ENCODE peak calls at places on chromosome 15, in six cellular contexts. M is esophagus squamous epithelium, W is tibial artery, Q is thyroid gland, V is adrenal gland, S is colonic mucosa. O is an unnamed sample. For H3K9me3, the result is how much of the 10 kb centered on the place peaks cover.

GRCh38 chr15:33860749-33861148 is 107.5 kb upstream of the CHRM5 start:
- DNase-seq in S (no peak), W (no peak), Q (no peak), M (no peak), V (no peak), O (no peak)

GRCh38 chr15:31136016-31136415 is 34.5 kb upstream of the TRPM1 start:
- DNase-seq in Q (no peak), M (no peak), S (no peak), V (no peak), W (no peak), O (no peak)

GRCh38 chr15:39801641-39802309 is 19.1 kb upstream of the FSIP1 start:
- DNase-seq in Q (peak), M (no peak), V (no peak), S (peak), W (no peak), O (no peak)

GRCh38 chr15:59699810-59700431 is 10.8 kb upstream of the BNIP2 start:
- DNase-seq in Q (no peak), M (no peak), S (no peak), W (no peak), V (no peak), O (no peak)

GRCh38 chr15:39172380-39173281 is 408.2 kb upstream of the THBS1 start:
- DNase-seq in Q (peak), V (peak), S (no peak), W (no peak), M (no peak), O (no peak)

GRCh38 chr15:99454941-99455795 is 110.6 kb upstream of the MEF2A start:
- DNase-seq in Q (peak), S (no peak), W (peak), M (no peak), V (peak), O (peak)

GRCh38 chr15:95558131-95558530 is 772.4 kb upstream of the NR2F2 start:
- DNase-seq in M (no peak), V (no peak), Q (no peak), S (no peak), W (no peak), O (no peak)

GRCh38 chr15:41577863-41578735 is 19.1 kb downstream of the TYRO3 start:
- DNase-seq in V (no peak), W (no peak), Q (no peak), S (no peak), M (no peak), O (no peak)

GRCh38 chr15:65246026-65246714 is 34.9 kb upstream of the CILP start:
- DNase-seq in Q (no peak), S (no peak), V (no peak), M (no peak), W (no peak), O (no peak)

GRCh38 chr15:48868018-48868417 is 9.9 kb upstream of the EID1 start:
- DNase-seq in V (no peak), S (no peak), W (no peak), M (no peak), Q (no peak), O (no peak)

GRCh38 chr15:43872416-43873020 is 45.7 kb downstream of the WDR76 start:
- DNase-seq in M (no peak), W (no peak), S (peak), Q (peak), V (peak), O (no peak)

GRCh38 chr15:64985382-64986033 is 4.2 kb downstream of the SPG21 start:
- DNase-seq in V (no peak), S (peak), M (no peak), W (no peak), Q (no peak), O (no peak)

GRCh38 chr15:75200765-75201608 is 695 bp upstream of the C15orf39 start:
- DNase-seq in S (peak), W (no peak), Q (peak), V (no peak), M (no peak), O (no peak)

GRCh38 chr15:91196768-91197167 is 96.7 kb downstream of the SV2B start:
- DNase-seq in V (no peak), S (no peak), Q (no peak), W (no peak), M (no peak), O (no peak)

GRCh38 chr15:74958320-74958907 is 1.8 kb upstream of the RPP25 start:
- DNase-seq in S (peak), W (peak), V (peak), M (no peak), Q (peak), O (peak)

GRCh38 chr15:74406992-74407705 is 26.6 kb downstream of the SEMA7A start:
- DNase-seq in V (no peak), W (no peak), M (no peak), S (no peak), Q (no peak), O (no peak)

GRCh38 chr15:31295660-31296059 is 31.0 kb upstream of the KLF13 start:
- DNase-seq in M (no peak), Q (no peak), V (peak), W (no peak), S (no peak), O (no peak)

GRCh38 chr15:73941871-73942635 is 15.8 kb downstream of the LOXL1 start:
- DNase-seq in W (no peak), S (no peak), Q (no peak), V (no peak), M (no peak), O (peak)

GRCh38 chr15:81950841-81951414 is 94.9 kb downstream of the MEX3B start:
- DNase-seq in W (no peak), Q (no peak), S (no peak), V (no peak), M (no peak), O (no peak)

GRCh38 chr15:58627046-58627445 is 122.5 kb downstream of the ADAM10 start:
- DNase-seq in V (no peak), S (no peak), W (no peak), M (no peak), Q (no peak), O (no peak)

GRCh38 chr15:58629625-58630024 is 119.9 kb downstream of the ADAM10 start:
- DNase-seq in W (no peak), Q (peak), S (no peak), V (no peak), M (no peak), O (no peak)

GRCh38 chr15:58626378-58626777 is 123.1 kb downstream of the ADAM10 start:
- DNase-seq in S (no peak), M (no peak), Q (no peak), V (no peak), W (no peak), O (no peak)

GRCh38 chr15:58627706-58628105 is 121.8 kb downstream of the ADAM10 start:
- DNase-seq in Q (no peak), S (no peak), M (no peak), W (no peak), V (no peak), O (no peak)

GRCh38 chr15:58628206-58629057 is 121.1 kb downstream of the ADAM10 start:
- DNase-seq in M (no peak), V (no peak), S (no peak), W (no peak), Q (no peak), O (no peak)
- H3K4me3 ChIP-seq in M (peak), V (peak), S (no peak), W (peak), Q (no peak), O (peak)

DNA sequence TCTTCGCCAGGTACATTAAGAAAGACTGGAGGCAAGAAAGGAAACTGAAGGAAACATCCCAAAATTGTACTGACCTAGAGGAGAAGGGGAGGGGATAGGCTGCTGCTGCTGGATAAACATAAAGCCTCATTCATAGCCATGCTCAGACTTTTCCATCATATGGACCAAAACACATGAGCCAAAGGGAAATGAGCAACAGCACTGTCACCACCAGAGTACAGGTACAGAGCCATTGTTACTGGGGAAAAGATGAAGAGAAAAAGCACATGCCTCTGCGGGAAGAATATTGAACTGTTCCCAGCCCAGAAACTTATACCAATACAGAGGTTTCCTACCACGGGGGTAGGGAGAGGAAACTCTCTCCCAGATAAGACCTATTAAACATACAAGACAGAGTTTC is 861.9 kb downstream of the NTRK3 start:
- DNase-seq in W (no peak), S (no peak), Q (no peak), V (no peak), M (no peak), O (no peak)
- H3K9me3 ChIP-seq in W (under half), S (under half), Q (under half), V (under half), M (under half), O (under half)

GRCh38 chr15:45993072-45993471 is 358.2 kb downstream of the SQOR start:
- DNase-seq in V (no peak), W (no peak), M (no peak), Q (no peak), S (no peak), O (no peak)

GRCh38 chr15:45995800-45996199 is 361.0 kb downstream of the SQOR start:
- DNase-seq in S (no peak), M (no peak), Q (no peak), W (no peak), V (no peak), O (no peak)

GRCh38 chr15:45991863-45992262 is 357.0 kb downstream of the SQOR start:
- DNase-seq in V (no peak), M (no peak), W (no peak), S (peak), Q (no peak), O (no peak)

GRCh38 chr15:45993508-45993907 is 358.7 kb downstream of the SQOR start:
- DNase-seq in W (no peak), S (no peak), V (no peak), Q (no peak), M (no peak), O (no peak)
- TF ChIP-seq CTCF in W (no peak), S (no peak), V (no peak), Q (no peak), M (no peak), O (no peak)

GRCh38 chr15:55990986-55991385 is 2.4 kb downstream of the NEDD4 start:
- DNase-seq in V (no peak), W (no peak), Q (no peak), S (no peak), M (no peak), O (no peak)

GRCh38 chr15:55992769-55993110 is 672 bp downstream of the NEDD4 start:
- DNase-seq in Q (no peak), M (no peak), W (no peak), S (no peak), V (no peak), O (no peak)

GRCh38 chr15:55991841-55992768 is 1.3 kb downstream of the NEDD4 start:
- DNase-seq in Q (no peak), W (no peak), S (no peak), M (no peak), V (no peak), O (no peak)

GRCh38 chr15:55993111-55993803 is at the start of gene NEDD4:
- DNase-seq in V (peak), W (peak), S (peak), M (peak), Q (peak), O (peak)

GRCh38 chr15:55993804-55994539 is 560 bp upstream of the NEDD4 start:
- DNase-seq in W (no peak), M (no peak), V (peak), Q (no peak), S (no peak), O (no peak)
- H3K4me3 ChIP-seq in W (peak), M (peak), V (peak), Q (peak), S (peak), O (peak)

GRCh38 chr15:100588638-100589242 is 13.2 kb downstream of the LINS1 start:
- DNase-seq in W (no peak), Q (no peak), M (no peak), S (no peak), V (no peak), O (no peak)
- H3K9me3 ChIP-seq in W (under half), Q (under half), M (under half), S (under half), V (under half), O (under half)

DNA sequence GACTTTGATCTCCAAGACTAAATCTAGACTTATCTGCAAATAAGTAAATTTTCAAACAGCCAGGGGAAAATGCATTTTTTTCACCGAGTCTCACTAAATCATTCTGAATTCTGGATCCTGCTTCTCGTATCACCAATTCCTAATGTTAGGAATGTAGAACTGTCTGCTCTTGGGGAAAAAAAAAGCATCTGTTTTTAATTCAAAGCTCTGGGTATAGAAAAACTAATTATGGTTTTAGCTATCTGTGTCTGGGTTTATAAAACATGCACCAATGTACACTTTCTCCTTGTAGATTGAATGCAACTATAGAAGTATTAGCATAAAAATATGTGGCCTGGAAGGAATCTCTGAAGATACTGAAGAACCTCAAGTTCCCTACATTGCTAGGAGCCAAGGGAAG is 4.8 kb upstream of the CDAN1 start:
- DNase-seq in M (no peak), V (no peak), W (no peak), Q (no peak), S (no peak), O (no peak)
- TF ChIP-seq CTCF in M (no peak), V (no peak), W (no peak), Q (no peak), S (no peak), O (no peak)

DNA sequence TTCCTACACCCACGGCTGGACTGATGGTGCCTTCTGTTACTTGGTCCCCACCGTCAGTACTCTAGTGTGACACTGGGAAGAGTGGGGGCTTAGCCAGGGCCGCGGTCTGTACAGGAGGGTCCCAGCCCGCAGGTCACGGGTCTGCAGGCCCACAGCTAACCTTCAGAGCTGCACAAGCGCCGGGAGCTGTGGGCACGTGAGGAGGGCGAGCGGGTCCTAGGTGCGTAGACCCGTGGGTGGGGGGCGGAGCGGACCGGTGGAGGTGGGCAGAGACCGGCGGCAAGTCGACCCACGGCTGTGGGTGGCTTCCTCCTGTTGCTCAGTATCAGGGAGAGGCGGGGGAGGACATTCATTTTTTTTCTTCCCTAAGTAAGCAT is 1.2 kb downstream of the TNFAIP8L3 start:
- DNase-seq in W (no peak), V (no peak), S (no peak), Q (no peak), M (no peak), O (no peak)
- H3K4me3 ChIP-seq in W (peak), V (peak), S (peak), Q (peak), M (peak), O (peak)

GRCh38 chr15:97346221-97346620 is 614.3 kb upstream of the ARRDC4 start:
- DNase-seq in W (no peak), V (no peak), M (no peak), Q (no peak), S (no peak), O (no peak)

GRCh38 chr15:97350813-97351212 is 609.7 kb upstream of the ARRDC4 start:
- DNase-seq in S (no peak), W (no peak), Q (no peak), M (no peak), V (no peak), O (no peak)
- H3K9me3 ChIP-seq in S (under half), W (under half), Q (under half), M (under half), V (under half), O (under half)

GRCh38 chr15:68909601-68910000 is 20.7 kb upstream of the SPESP1 start:
- DNase-seq in Q (no peak), W (no peak), S (no peak), M (no peak), V (no peak), O (no peak)
- TF ChIP-seq CTCF in Q (no peak), W (no peak), S (no peak), M (no peak), V (no peak), O (no peak)